ENCODE peak calls at places on chromosomes 2 and 18, in six cellular contexts. L is upper lobe of right lung, B is neural crest cell, R is NCI-H460, N is RWPE1, Y is mesendoderm. S is an unnamed sample.

GRCh38 chr2:69767034-69767433 is 25.1 kb downstream of the ANXA4 start:
- DNase-seq in L (no peak), B (no peak), N (no peak), Y (no peak), R (no peak), S (no peak)

GRCh38 chr2:133836691-133837090 is 268.4 kb upstream of the NCKAP5 start:
- DNase-seq in R (no peak), Y (no peak), B (no peak), L (no peak), N (no peak), S (no peak)

GRCh38 chr2:106028192-106028591 is 165.9 kb downstream of the UXS1 start:
- DNase-seq in B (no peak), L (no peak), N (no peak), Y (no peak), R (no peak), S (no peak)

GRCh38 chr2:105460048-105460732 is 61.3 kb upstream of the FHL2 start:
- DNase-seq in B (no peak), Y (no peak), N (no peak), R (no peak), L (no peak), S (no peak)

GRCh38 chr18:22238036-22238435 is 68.6 kb downstream of the GATA6 start:
- DNase-seq in R (no peak), L (no peak), N (no peak), Y (no peak), B (no peak), S (peak)

GRCh38 chr18:8988262-8988871 is 114.1 kb upstream of the NDUFV2 start:
- DNase-seq in L (peak), R (peak), Y (peak), B (peak), N (peak), S (peak)

GRCh38 chr2:18829331-18829902 is 240.0 kb upstream of the NT5C1B start:
- DNase-seq in L (no peak), B (no peak), N (peak), R (no peak), Y (peak), S (no peak)

GRCh38 chr2:223093436-223093839 is 41.4 kb downstream of the KCNE4 start:
- DNase-seq in Y (peak), N (no peak), L (no peak), R (no peak), B (no peak), S (no peak)

GRCh38 chr2:136376798-136377211 is 258.9 kb upstream of the CXCR4 start:
- DNase-seq in L (no peak), N (no peak), B (peak), R (no peak), Y (no peak), S (no peak)

GRCh38 chr2:68365087-68365486 is at the start of gene PLEK:
- DNase-seq in R (no peak), B (no peak), N (no peak), L (peak), Y (no peak), S (peak)

S was measured in Karpas-422.